ENCODE peak calls at places on chromosomes 11 and 22, in eight cellular contexts. One of them, this sample, is unnamed. For H3K9me3, the result is how much of the 10 kb centered on the place peaks cover.

GRCh38 chr22:36027960-36028645 is 521 bp downstream of the RBFOX2 start:
- DNase-seq in heart left ventricle: peak
- DNase-seq in esophagus squamous epithelium: no peak
- DNase-seq in astrocyte: no peak
- DNase-seq in mammary epithelial cell: peak
- DNase-seq in A549: no peak
- DNase-seq in thoracic aorta: no peak
- DNase-seq in AG04450: no peak
- DNase-seq in this sample: no peak

GRCh38 chr11:73866586-73866996 is 10.1 kb downstream of the COA4 start:
- DNase-seq in heart left ventricle: no peak
- DNase-seq in esophagus squamous epithelium: no peak
- DNase-seq in astrocyte: peak
- DNase-seq in mammary epithelial cell: peak
- DNase-seq in A549: peak
- DNase-seq in thoracic aorta: no peak
- DNase-seq in AG04450: peak
- DNase-seq in this sample: no peak

GRCh38 chr22:41912338-41913039 is 2.4 kb downstream of the SHISA8 start:
- DNase-seq in heart left ventricle: no peak
- DNase-seq in esophagus squamous epithelium: no peak
- DNase-seq in astrocyte: no peak
- DNase-seq in mammary epithelial cell: no peak
- DNase-seq in A549: no peak
- DNase-seq in thoracic aorta: no peak
- DNase-seq in AG04450: no peak
- DNase-seq in this sample: no peak

GRCh38 chr11:122816701-122817100 is 21.6 kb upstream of the CRTAM start:
- DNase-seq in heart left ventricle: no peak
- DNase-seq in esophagus squamous epithelium: no peak
- DNase-seq in astrocyte: no peak
- DNase-seq in mammary epithelial cell: no peak
- DNase-seq in A549: no peak
- DNase-seq in thoracic aorta: no peak
- DNase-seq in AG04450: no peak
- DNase-seq in this sample: no peak

GRCh38 chr11:65792456-65792855 is 5.6 kb downstream of the OVOL1 start:
- DNase-seq in heart left ventricle: peak
- DNase-seq in esophagus squamous epithelium: no peak
- DNase-seq in astrocyte: no peak
- DNase-seq in mammary epithelial cell: peak
- DNase-seq in A549: no peak
- DNase-seq in thoracic aorta: no peak
- DNase-seq in AG04450: no peak
- DNase-seq in this sample: no peak

GRCh38 chr11:65505434-65506315 is 6.8 kb downstream of the MALAT1 start:
- DNase-seq in heart left ventricle: no peak
- DNase-seq in esophagus squamous epithelium: no peak
- DNase-seq in astrocyte: peak
- DNase-seq in mammary epithelial cell: no peak
- DNase-seq in A549: peak
- DNase-seq in thoracic aorta: no peak
- DNase-seq in AG04450: no peak
- DNase-seq in this sample: no peak

GRCh38 chr22:45164217-45165123 is 745 bp downstream of the NUP50 start:
- DNase-seq in heart left ventricle: peak
- DNase-seq in esophagus squamous epithelium: no peak
- DNase-seq in astrocyte: peak
- DNase-seq in mammary epithelial cell: peak
- DNase-seq in A549: no peak
- DNase-seq in thoracic aorta: no peak
- DNase-seq in AG04450: no peak
- DNase-seq in this sample: no peak

GRCh38 chr11:103601230-103601846 is 435.1 kb upstream of the DDI1 start:
- DNase-seq in heart left ventricle: no peak
- DNase-seq in esophagus squamous epithelium: no peak
- DNase-seq in astrocyte: peak
- DNase-seq in mammary epithelial cell: peak
- DNase-seq in A549: peak
- DNase-seq in thoracic aorta: no peak
- DNase-seq in AG04450: peak
- DNase-seq in this sample: no peak

GRCh38 chr11:120839846-120840402 is 184.0 kb upstream of the TBCEL start:
- DNase-seq in heart left ventricle: no peak
- DNase-seq in esophagus squamous epithelium: no peak
- DNase-seq in astrocyte: no peak
- DNase-seq in mammary epithelial cell: no peak
- DNase-seq in A549: no peak
- DNase-seq in thoracic aorta: no peak
- DNase-seq in AG04450: no peak
- DNase-seq in this sample: no peak

GRCh38 chr11:34680918-34681554 is 60.1 kb downstream of the EHF start:
- DNase-seq in heart left ventricle: no peak
- DNase-seq in esophagus squamous epithelium: no peak
- DNase-seq in astrocyte: peak
- DNase-seq in mammary epithelial cell: peak
- DNase-seq in A549: peak
- DNase-seq in thoracic aorta: no peak
- DNase-seq in AG04450: peak
- DNase-seq in this sample: no peak

GRCh38 chr22:36419177-36419911 is 31.6 kb upstream of the MYH9 start:
- DNase-seq in heart left ventricle: no peak
- DNase-seq in esophagus squamous epithelium: no peak
- DNase-seq in astrocyte: no peak
- DNase-seq in mammary epithelial cell: no peak
- DNase-seq in A549: no peak
- DNase-seq in thoracic aorta: no peak
- DNase-seq in AG04450: peak
- DNase-seq in this sample: no peak

GRCh38 chr11:66070604-66071325 is 693 bp downstream of the PACS1 start:
- DNase-seq in heart left ventricle: peak
- DNase-seq in esophagus squamous epithelium: no peak
- DNase-seq in astrocyte: no peak
- DNase-seq in mammary epithelial cell: peak
- DNase-seq in A549: no peak
- DNase-seq in thoracic aorta: no peak
- DNase-seq in AG04450: no peak
- DNase-seq in this sample: no peak

GRCh38 chr11:130999992-131000770 is 83.9 kb upstream of the SNX19 start:
- DNase-seq in heart left ventricle: no peak
- DNase-seq in esophagus squamous epithelium: no peak
- DNase-seq in astrocyte: peak
- DNase-seq in mammary epithelial cell: peak
- DNase-seq in A549: peak
- DNase-seq in thoracic aorta: no peak
- DNase-seq in AG04450: peak
- DNase-seq in this sample: no peak

GRCh38 chr22:29377979-29378378 is 10.4 kb downstream of the AP1B1 start:
- DNase-seq in heart left ventricle: no peak
- DNase-seq in esophagus squamous epithelium: no peak
- DNase-seq in astrocyte: no peak
- DNase-seq in mammary epithelial cell: peak
- DNase-seq in A549: no peak
- DNase-seq in thoracic aorta: no peak
- DNase-seq in AG04450: no peak
- DNase-seq in this sample: no peak

GRCh38 chr11:118895093-118896039 is 11.7 kb downstream of the CXCR5 start:
- DNase-seq in heart left ventricle: peak
- DNase-seq in esophagus squamous epithelium: no peak
- DNase-seq in astrocyte: no peak
- DNase-seq in mammary epithelial cell: no peak
- DNase-seq in A549: no peak
- DNase-seq in thoracic aorta: no peak
- DNase-seq in AG04450: no peak
- DNase-seq in this sample: no peak

GRCh38 chr22:29641781-29642355 is 38.4 kb downstream of the NF2 start:
- DNase-seq in heart left ventricle: no peak
- DNase-seq in esophagus squamous epithelium: no peak
- DNase-seq in astrocyte: no peak
- DNase-seq in mammary epithelial cell: no peak
- DNase-seq in A549: no peak
- DNase-seq in thoracic aorta: no peak
- DNase-seq in AG04450: no peak
- DNase-seq in this sample: no peak

GRCh38 chr11:20113147-20113435 is 47.2 kb downstream of the DBX1 start:
- DNase-seq in heart left ventricle: no peak
- DNase-seq in esophagus squamous epithelium: no peak
- DNase-seq in astrocyte: peak
- DNase-seq in mammary epithelial cell: peak
- DNase-seq in A549: no peak
- DNase-seq in thoracic aorta: no peak
- DNase-seq in AG04450: no peak
- DNase-seq in this sample: no peak

GRCh38 chr11:111386611-111387150 is 7.6 kb upstream of the POU2AF1 start:
- DNase-seq in heart left ventricle: no peak
- DNase-seq in esophagus squamous epithelium: no peak
- DNase-seq in astrocyte: no peak
- DNase-seq in mammary epithelial cell: no peak
- DNase-seq in A549: no peak
- DNase-seq in thoracic aorta: no peak
- DNase-seq in AG04450: no peak
- DNase-seq in this sample: no peak

DNA sequence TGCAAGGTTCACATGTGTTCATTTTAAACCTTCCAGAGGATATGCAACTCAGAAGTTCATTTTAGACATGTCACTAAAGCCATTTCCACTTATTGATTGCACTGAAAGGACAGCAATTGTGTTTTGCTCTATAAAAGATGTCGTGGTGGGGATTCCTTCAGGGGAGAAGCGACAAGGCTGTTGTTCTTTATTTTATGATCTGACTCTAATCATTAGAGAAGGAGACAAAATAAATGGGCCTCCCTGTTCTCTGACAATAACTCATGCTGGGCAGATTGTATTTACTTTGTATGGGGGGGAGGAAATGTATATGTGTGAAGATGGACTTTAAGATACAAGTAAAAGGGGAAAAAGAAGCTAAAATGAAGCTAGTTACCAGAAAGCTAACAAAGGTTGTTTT is 370.1 kb upstream of the ARHGAP42 start:
- DNase-seq in heart left ventricle: no peak
- DNase-seq in esophagus squamous epithelium: no peak
- DNase-seq in astrocyte: no peak
- DNase-seq in mammary epithelial cell: no peak
- DNase-seq in A549: no peak
- DNase-seq in thoracic aorta: no peak
- DNase-seq in AG04450: no peak
- DNase-seq in this sample: no peak
- H3K9me3 ChIP-seq in heart left ventricle: under half
- H3K9me3 ChIP-seq in esophagus squamous epithelium: under half
- H3K9me3 ChIP-seq in astrocyte: under half
- H3K9me3 ChIP-seq in mammary epithelial cell: under half
- H3K9me3 ChIP-seq in A549: under half
- H3K9me3 ChIP-seq in thoracic aorta: under half
- H3K9me3 ChIP-seq in AG04450: under half
- H3K9me3 ChIP-seq in this sample: under half

GRCh38 chr22:43155789-43156188 is 4.4 kb downstream of the TSPO start:
- DNase-seq in heart left ventricle: no peak
- DNase-seq in esophagus squamous epithelium: no peak
- DNase-seq in astrocyte: no peak
- DNase-seq in mammary epithelial cell: peak
- DNase-seq in A549: no peak
- DNase-seq in thoracic aorta: no peak
- DNase-seq in AG04450: no peak
- DNase-seq in this sample: no peak

GRCh38 chr22:43160497-43161126 is 9.3 kb downstream of the TSPO start:
- DNase-seq in heart left ventricle: no peak
- DNase-seq in esophagus squamous epithelium: no peak
- DNase-seq in astrocyte: no peak
- DNase-seq in mammary epithelial cell: no peak
- DNase-seq in A549: no peak
- DNase-seq in thoracic aorta: no peak
- DNase-seq in AG04450: no peak
- DNase-seq in this sample: no peak

GRCh38 chr22:43159484-43160178 is 8.3 kb downstream of the TSPO start:
- DNase-seq in heart left ventricle: no peak
- DNase-seq in esophagus squamous epithelium: no peak
- DNase-seq in astrocyte: no peak
- DNase-seq in mammary epithelial cell: no peak
- DNase-seq in A549: peak
- DNase-seq in thoracic aorta: no peak
- DNase-seq in AG04450: no peak
- DNase-seq in this sample: no peak

GRCh38 chr22:43158778-43159483 is 7.6 kb downstream of the TSPO start:
- DNase-seq in heart left ventricle: no peak
- DNase-seq in esophagus squamous epithelium: no peak
- DNase-seq in astrocyte: no peak
- DNase-seq in mammary epithelial cell: no peak
- DNase-seq in A549: no peak
- DNase-seq in thoracic aorta: no peak
- DNase-seq in AG04450: no peak
- DNase-seq in this sample: no peak

DNA sequence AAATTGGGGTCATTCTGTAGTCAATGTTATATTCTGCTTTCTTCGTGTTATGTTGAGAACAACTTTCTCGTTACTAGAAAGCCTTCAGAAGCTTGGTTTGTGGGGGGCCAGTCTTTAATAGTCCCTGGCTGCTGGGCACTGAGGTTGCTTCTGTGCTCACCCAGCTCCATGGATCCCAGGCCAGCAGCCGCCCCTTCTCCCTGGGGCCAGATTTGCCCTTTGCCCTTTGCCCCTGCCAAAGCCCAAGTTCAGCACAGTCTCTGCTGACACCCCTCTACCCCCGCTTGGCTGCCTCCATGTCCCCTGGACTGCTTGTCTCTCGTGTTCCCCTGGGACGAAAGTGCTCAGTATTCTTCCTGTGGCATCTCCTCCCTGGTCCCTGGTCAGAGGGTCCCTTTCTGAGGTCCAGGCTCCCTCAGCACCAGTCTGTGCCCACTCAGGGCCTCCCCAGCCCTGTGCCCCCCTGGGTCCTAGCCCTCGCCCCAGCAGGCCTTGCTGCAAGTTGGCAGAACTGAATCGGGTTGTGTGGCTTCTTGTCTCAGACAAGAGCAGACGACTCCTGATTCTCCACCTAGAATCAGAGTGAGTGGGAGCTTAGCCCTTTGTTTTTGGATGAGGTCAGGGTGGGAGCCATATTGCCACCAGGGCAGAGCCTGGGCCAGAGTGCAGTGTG is 6.7 kb downstream of the TSPO start:
- DNase-seq in heart left ventricle: no peak
- DNase-seq in esophagus squamous epithelium: no peak
- DNase-seq in astrocyte: no peak
- DNase-seq in mammary epithelial cell: no peak
- DNase-seq in A549: no peak
- DNase-seq in thoracic aorta: no peak
- DNase-seq in AG04450: no peak
- DNase-seq in this sample: no peak
- H3K9me3 ChIP-seq in heart left ventricle: under half
- H3K9me3 ChIP-seq in esophagus squamous epithelium: under half
- H3K9me3 ChIP-seq in astrocyte: under half
- H3K9me3 ChIP-seq in mammary epithelial cell: under half
- H3K9me3 ChIP-seq in A549: under half
- H3K9me3 ChIP-seq in thoracic aorta: under half
- H3K9me3 ChIP-seq in AG04450: under half
- H3K9me3 ChIP-seq in this sample: under half

GRCh38 chr22:49116021-49116420 is 711.7 kb downstream of the BRD1 start:
- DNase-seq in heart left ventricle: no peak
- DNase-seq in esophagus squamous epithelium: no peak
- DNase-seq in astrocyte: no peak
- DNase-seq in mammary epithelial cell: no peak
- DNase-seq in A549: no peak
- DNase-seq in thoracic aorta: no peak
- DNase-seq in AG04450: no peak
- DNase-seq in this sample: no peak
- H3K9me3 ChIP-seq in heart left ventricle: under half
- H3K9me3 ChIP-seq in esophagus squamous epithelium: under half
- H3K9me3 ChIP-seq in astrocyte: under half
- H3K9me3 ChIP-seq in mammary epithelial cell: half or more
- H3K9me3 ChIP-seq in A549: under half
- H3K9me3 ChIP-seq in thoracic aorta: under half
- H3K9me3 ChIP-seq in AG04450: half or more
- H3K9me3 ChIP-seq in this sample: under half

GRCh38 chr11:59403546-59403945 is 22.7 kb downstream of the OR5A2 start:
- DNase-seq in heart left ventricle: no peak
- DNase-seq in esophagus squamous epithelium: no peak
- DNase-seq in astrocyte: no peak
- DNase-seq in mammary epithelial cell: no peak
- DNase-seq in A549: peak
- DNase-seq in thoracic aorta: no peak
- DNase-seq in AG04450: no peak
- DNase-seq in this sample: no peak
- H3K9me3 ChIP-seq in heart left ventricle: under half
- H3K9me3 ChIP-seq in esophagus squamous epithelium: under half
- H3K9me3 ChIP-seq in astrocyte: under half
- H3K9me3 ChIP-seq in mammary epithelial cell: under half
- H3K9me3 ChIP-seq in A549: under half
- H3K9me3 ChIP-seq in thoracic aorta: under half
- H3K9me3 ChIP-seq in AG04450: under half
- H3K9me3 ChIP-seq in this sample: under half

This sample was measured in ascending aorta.